ENCODE peak calls at places on chromosomes 5 and 9, in four cellular contexts. One of them, this sample, is unnamed.
A peak's percentile ranks its signal among the peaks of the same experiment; 100 is the strongest.

GRCh38 chr9:125430161-125430485 is 168.5 kb downstream of the GAPVD1 start:
- DNase-seq in GM12878: no peak
- DNase-seq in K562: no peak
- DNase-seq in WTC11: no peak
- DNase-seq in this sample: no peak

GRCh38 chr9:34536685-34537084 is 13.9 kb upstream of the ENHO start:
- DNase-seq in GM12878: no peak
- DNase-seq in WTC11: no peak
- DNase-seq in K562: no peak
- DNase-seq in this sample: no peak

GRCh38 chr9:14340536-14340935 is 26.6 kb upstream of the NFIB start:
- DNase-seq in GM12878: no peak
- DNase-seq in WTC11: no peak
- DNase-seq in K562: no peak
- DNase-seq in this sample: no peak

GRCh38 chr5:143456952-143457547 is 53.6 kb upstream of the NR3C1 start:
- DNase-seq in K562: no peak
- DNase-seq in GM12878: no peak
- DNase-seq in WTC11: no peak
- DNase-seq in this sample: no peak

GRCh38 chr5:64074533-64074932 is 91.1 kb upstream of the RNF180 start:
- DNase-seq in WTC11: peak; percentile 14
- DNase-seq in GM12878: no peak
- DNase-seq in K562: peak; percentile 13
- DNase-seq in this sample: peak; percentile 21

GRCh38 chr5:43037929-43038510 is 2.1 kb downstream of the ANXA2R start:
- DNase-seq in GM12878: no peak
- DNase-seq in WTC11: no peak
- DNase-seq in K562: no peak
- DNase-seq in this sample: no peak

GRCh38 chr5:136388474-136388873 is 23.1 kb upstream of the TRPC7 start:
- DNase-seq in GM12878: no peak
- DNase-seq in K562: no peak
- DNase-seq in WTC11: no peak
- DNase-seq in this sample: no peak

GRCh38 chr9:115042781-115043509 is 75.0 kb downstream of the TNC start:
- DNase-seq in GM12878: peak; percentile 5
- DNase-seq in K562: no peak
- DNase-seq in WTC11: no peak
- DNase-seq in this sample: no peak

GRCh38 chr5:137629646-137630045 is 106.2 kb downstream of the KLHL3 start:
- DNase-seq in GM12878: peak; percentile 8
- DNase-seq in WTC11: peak; percentile 46
- DNase-seq in K562: peak; percentile 62
- DNase-seq in this sample: peak; percentile 41

GRCh38 chr5:130323804-130324454 is 419.7 kb downstream of the CHSY3 start:
- DNase-seq in WTC11: no peak
- DNase-seq in K562: no peak
- DNase-seq in GM12878: peak; percentile 72
- DNase-seq in this sample: no peak

GRCh38 chr5:53123702-53124101 is 14.1 kb upstream of the MOCS2 start:
- DNase-seq in WTC11: no peak
- DNase-seq in K562: no peak
- DNase-seq in GM12878: no peak
- DNase-seq in this sample: no peak

GRCh38 chr5:125554355-125554754 is 807.9 kb upstream of the ZNF608 start:
- DNase-seq in K562: no peak
- DNase-seq in GM12878: no peak
- DNase-seq in WTC11: no peak
- DNase-seq in this sample: no peak

GRCh38 chr9:3200331-3200774 is 325.4 kb downstream of the RFX3 start:
- DNase-seq in K562: no peak
- DNase-seq in GM12878: no peak
- DNase-seq in WTC11: no peak
- DNase-seq in this sample: no peak

GRCh38 chr9:116589392-116590354 is 97.4 kb upstream of the TRIM32 start:
- DNase-seq in K562: peak; percentile 73
- DNase-seq in WTC11: peak; percentile 64
- DNase-seq in GM12878: no peak
- DNase-seq in this sample: peak; percentile 79

GRCh38 chr9:68704804-68705635 is at the start of gene PIP5K1B:
- DNase-seq in K562: peak; percentile 82
- DNase-seq in WTC11: peak; percentile 83
- DNase-seq in GM12878: no peak
- DNase-seq in this sample: peak; percentile 70

GRCh38 chr9:120915854-120916495 is 10.6 kb downstream of the TRAF1 start:
- DNase-seq in K562: no peak
- DNase-seq in WTC11: no peak
- DNase-seq in GM12878: no peak
- DNase-seq in this sample: no peak

GRCh38 chr9:76873056-76873792 is 32.7 kb downstream of the PRUNE2 start:
- DNase-seq in GM12878: no peak
- DNase-seq in WTC11: peak; percentile 48
- DNase-seq in K562: no peak
- DNase-seq in this sample: no peak

GRCh38 chr5:54736003-54736797 is 218.6 kb downstream of the SNX18 start:
- DNase-seq in GM12878: no peak
- DNase-seq in WTC11: no peak
- DNase-seq in K562: peak; percentile 40
- DNase-seq in this sample: no peak

GRCh38 chr5:153432583-153432982 is 57.9 kb upstream of the GRIA1 start:
- DNase-seq in WTC11: no peak
- DNase-seq in GM12878: no peak
- DNase-seq in K562: no peak
- DNase-seq in this sample: no peak

GRCh38 chr5:117982691-117983090 is 1005.7 kb downstream of the DTWD2 start:
- DNase-seq in GM12878: no peak
- DNase-seq in K562: no peak
- DNase-seq in WTC11: peak; percentile 41
- DNase-seq in this sample: no peak

GRCh38 chr5:140287776-140288521 is 15.0 kb downstream of the PFDN1 start:
- DNase-seq in K562: no peak
- DNase-seq in GM12878: no peak
- DNase-seq in WTC11: no peak
- DNase-seq in this sample: no peak

GRCh38 chr5:113224605-113225065 is 210.2 kb downstream of the TSSK1B start:
- DNase-seq in WTC11: no peak
- DNase-seq in K562: no peak
- DNase-seq in GM12878: no peak
- DNase-seq in this sample: peak; percentile 18

GRCh38 chr5:90475436-90475980 is 844 bp downstream of the POLR3G start:
- DNase-seq in GM12878: no peak
- DNase-seq in K562: peak; percentile 48
- DNase-seq in WTC11: no peak
- DNase-seq in this sample: no peak

GRCh38 chr5:93658044-93658443 is 75.0 kb downstream of the NR2F1 start:
- DNase-seq in WTC11: no peak
- DNase-seq in K562: no peak
- DNase-seq in GM12878: no peak
- DNase-seq in this sample: no peak

GRCh38 chr9:103999375-104000062 is 94.6 kb upstream of the SMC2 start:
- DNase-seq in K562: peak; percentile 4
- DNase-seq in GM12878: no peak
- DNase-seq in WTC11: no peak
- DNase-seq in this sample: no peak

GRCh38 chr5:58025825-58026224 is 434.1 kb downstream of the PLK2 start:
- DNase-seq in K562: no peak
- DNase-seq in GM12878: no peak
- DNase-seq in WTC11: no peak
- DNase-seq in this sample: no peak

GRCh38 chr5:17089690-17090089 is 127.7 kb upstream of the BASP1 start:
- DNase-seq in GM12878: no peak
- DNase-seq in K562: no peak
- DNase-seq in WTC11: no peak
- DNase-seq in this sample: no peak

GRCh38 chr5:90932052-90932699 is 373.6 kb downstream of the ADGRV1 start:
- DNase-seq in WTC11: peak; percentile 40
- DNase-seq in GM12878: peak; percentile 12
- DNase-seq in K562: peak; percentile 59
- DNase-seq in this sample: peak; percentile 48

GRCh38 chr9:107141967-107142366 is 141.1 kb upstream of the RAD23B start:
- DNase-seq in K562: no peak
- DNase-seq in GM12878: no peak
- DNase-seq in WTC11: no peak
- DNase-seq in this sample: no peak

GRCh38 chr9:110444911-110445310 is 107.2 kb upstream of the TXNDC8 start:
- DNase-seq in GM12878: no peak
- DNase-seq in WTC11: no peak
- DNase-seq in K562: no peak
- DNase-seq in this sample: no peak

GRCh38 chr5:96812851-96813250 is 5.1 kb upstream of the ERAP1 start:
- DNase-seq in K562: peak; percentile 35
- DNase-seq in WTC11: no peak
- DNase-seq in GM12878: no peak
- DNase-seq in this sample: no peak

GRCh38 chr5:96808868-96809558 is 1.3 kb upstream of the ERAP1 start:
- DNase-seq in GM12878: no peak
- DNase-seq in K562: no peak
- DNase-seq in WTC11: no peak
- DNase-seq in this sample: no peak

GRCh38 chr5:96809898-96810297 is 2.2 kb upstream of the ERAP1 start:
- DNase-seq in K562: no peak
- DNase-seq in GM12878: no peak
- DNase-seq in WTC11: no peak
- DNase-seq in this sample: no peak

GRCh38 chr5:96808541-96808828 is 740 bp upstream of the ERAP1 start:
- DNase-seq in GM12878: no peak
- DNase-seq in WTC11: no peak
- DNase-seq in K562: no peak
- DNase-seq in this sample: no peak

DNA sequence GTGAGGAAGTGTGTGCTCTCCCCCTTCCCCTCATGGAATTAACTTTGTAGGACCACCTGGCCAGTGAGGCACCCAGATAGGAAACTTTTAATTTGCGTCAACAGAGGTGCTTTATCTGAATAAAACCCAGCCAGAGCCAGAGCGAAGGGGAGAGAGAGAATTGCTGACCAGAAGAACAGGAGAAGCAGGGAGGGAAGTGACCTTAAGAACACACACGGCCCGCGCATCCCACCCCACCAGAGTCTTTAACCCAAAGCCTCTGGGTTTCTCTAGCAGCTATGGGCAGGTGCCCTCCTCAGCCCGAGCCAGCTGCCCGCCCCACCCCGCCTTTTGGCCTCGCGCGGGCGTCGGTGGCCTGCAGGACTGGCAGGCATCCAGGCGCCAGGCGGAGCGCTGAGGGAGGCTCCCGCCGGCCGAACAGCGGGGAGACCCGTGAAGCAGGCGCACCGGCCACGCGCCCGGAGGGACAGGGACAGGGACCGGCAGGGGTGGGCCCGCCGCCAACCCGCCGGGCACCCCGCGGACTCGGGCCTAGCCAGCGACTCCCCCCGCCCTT is 568 bp downstream of the ERAP1 start:
- DNase-seq in WTC11: no peak
- DNase-seq in GM12878: no peak
- DNase-seq in K562: peak; percentile 70
- DNase-seq in this sample: peak; percentile 61
- TF ChIP-seq NR2C2 in WTC11: no peak
- TF ChIP-seq NR2C2 in GM12878: no peak
- TF ChIP-seq NR2C2 in K562: no peak
- TF ChIP-seq NR2C2 in this sample: no peak

DNA sequence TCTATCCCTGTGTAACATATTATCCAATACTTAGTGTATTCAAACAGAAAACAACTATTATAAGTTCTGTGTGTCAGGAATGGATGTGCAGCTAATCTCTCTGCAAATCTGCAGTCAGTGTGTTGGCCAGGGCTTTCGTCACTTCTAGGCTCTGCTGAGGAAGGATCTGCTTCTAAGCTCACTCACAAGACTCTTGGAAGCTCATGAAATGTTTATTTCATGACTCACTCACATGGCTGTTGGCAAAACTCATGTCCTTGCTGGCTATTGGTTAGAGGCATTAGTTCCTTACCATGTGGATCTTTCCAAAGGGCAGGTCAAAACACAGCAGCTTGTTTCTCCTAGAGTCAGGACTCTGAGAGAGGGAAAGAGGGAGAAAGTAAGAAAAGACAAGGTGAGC is 367.4 kb upstream of the SMARCA2 start:
- DNase-seq in WTC11: no peak
- DNase-seq in K562: no peak
- DNase-seq in GM12878: no peak
- DNase-seq in this sample: no peak
- TF ChIP-seq NR2C2 in WTC11: no peak
- TF ChIP-seq NR2C2 in K562: no peak
- TF ChIP-seq NR2C2 in GM12878: no peak
- TF ChIP-seq NR2C2 in this sample: no peak

GRCh38 chr5:154522284-154522683 is 44.3 kb upstream of the HAND1 start:
- DNase-seq in GM12878: no peak
- DNase-seq in K562: no peak
- DNase-seq in WTC11: no peak
- DNase-seq in this sample: no peak

GRCh38 chr5:154521756-154522155 is 43.7 kb upstream of the HAND1 start:
- DNase-seq in K562: no peak
- DNase-seq in WTC11: no peak
- DNase-seq in GM12878: no peak
- DNase-seq in this sample: no peak

GRCh38 chr5:154523104-154523503 is 45.1 kb upstream of the HAND1 start:
- DNase-seq in WTC11: no peak
- DNase-seq in GM12878: no peak
- DNase-seq in K562: no peak
- DNase-seq in this sample: no peak

GRCh38 chr5:154519375-154519774 is 41.3 kb upstream of the HAND1 start:
- DNase-seq in K562: no peak
- DNase-seq in WTC11: no peak
- DNase-seq in GM12878: no peak
- DNase-seq in this sample: no peak

GRCh38 chr5:154520861-154521453 is 42.9 kb upstream of the HAND1 start:
- DNase-seq in K562: peak; percentile 56
- DNase-seq in GM12878: no peak
- DNase-seq in WTC11: peak; percentile 91
- DNase-seq in this sample: peak; percentile 34
- TF ChIP-seq NR2C2 in K562: no peak
- TF ChIP-seq NR2C2 in GM12878: no peak
- TF ChIP-seq NR2C2 in WTC11: no peak
- TF ChIP-seq NR2C2 in this sample: no peak

DNA sequence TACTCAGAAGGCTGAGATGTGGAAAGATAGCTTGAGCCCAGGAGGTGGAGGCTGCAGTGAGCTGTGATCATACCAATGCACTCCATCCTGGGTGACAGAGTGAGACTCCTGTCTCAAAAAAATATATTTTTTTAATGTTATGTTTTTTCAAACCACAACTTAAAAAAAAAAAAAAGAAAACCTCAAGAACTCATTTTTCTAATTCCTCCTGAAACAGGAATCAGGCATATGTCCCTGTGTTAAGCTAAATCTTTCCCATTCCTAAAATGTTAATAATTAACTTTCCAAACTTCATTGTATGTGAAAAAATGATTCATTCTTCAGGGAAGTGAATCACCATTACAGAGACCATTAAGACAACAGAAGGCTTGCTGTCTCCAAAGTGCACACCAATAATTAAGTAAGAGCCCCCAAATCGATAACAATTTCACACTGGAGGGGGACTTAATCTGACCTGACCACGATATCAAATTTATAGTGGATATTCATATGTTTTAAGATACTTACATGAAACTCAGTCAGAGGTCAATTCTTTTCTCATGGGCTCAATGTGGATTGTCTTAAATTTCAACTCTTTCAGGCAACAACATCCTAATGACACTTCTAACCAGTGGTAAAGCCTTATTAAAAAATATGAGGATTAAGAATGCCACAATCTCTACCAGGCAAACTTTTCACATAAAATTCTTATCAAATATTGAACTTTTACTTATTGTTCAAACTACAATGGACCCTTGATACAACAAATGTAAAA is 5.2 kb downstream of the CEMIP2 start:
- DNase-seq in GM12878: no peak
- DNase-seq in WTC11: no peak
- DNase-seq in K562: no peak
- DNase-seq in this sample: peak; percentile 82
- TF ChIP-seq NR2C2 in GM12878: no peak
- TF ChIP-seq NR2C2 in WTC11: no peak
- TF ChIP-seq NR2C2 in K562: no peak
- TF ChIP-seq NR2C2 in this sample: no peak